ENCODE peak calls at places on chromosomes 7 and 10, in nine cellular contexts. One of them, this sample, is unnamed.

GRCh38 chr10:116708386-116708785 is 34.0 kb downstream of the HSPA12A start:
- DNase-seq in lower leg skin: no peak
- DNase-seq in adrenal gland: no peak
- DNase-seq in stomach: no peak
- DNase-seq in suprapubic skin: no peak
- DNase-seq in A549: no peak
- DNase-seq in transverse colon: no peak
- DNase-seq in tibial nerve: no peak
- DNase-seq in heart left ventricle: no peak
- DNase-seq in this sample: no peak

GRCh38 chr7:98831641-98832221 is 38.1 kb downstream of the TMEM130 start:
- DNase-seq in stomach: no peak
- DNase-seq in suprapubic skin: no peak
- DNase-seq in lower leg skin: no peak
- DNase-seq in adrenal gland: no peak
- DNase-seq in heart left ventricle: no peak
- DNase-seq in tibial nerve: no peak
- DNase-seq in transverse colon: peak
- DNase-seq in A549: no peak
- DNase-seq in this sample: peak

GRCh38 chr10:104641150-104642000 is at the start of gene SORCS3:
- DNase-seq in adrenal gland: no peak
- DNase-seq in heart left ventricle: no peak
- DNase-seq in A549: no peak
- DNase-seq in stomach: no peak
- DNase-seq in lower leg skin: no peak
- DNase-seq in transverse colon: no peak
- DNase-seq in tibial nerve: no peak
- DNase-seq in suprapubic skin: no peak
- DNase-seq in this sample: no peak

GRCh38 chr7:35253680-35254495 is at the start of gene TBX20:
- DNase-seq in stomach: peak
- DNase-seq in A549: peak
- DNase-seq in heart left ventricle: peak
- DNase-seq in adrenal gland: peak
- DNase-seq in lower leg skin: no peak
- DNase-seq in suprapubic skin: no peak
- DNase-seq in transverse colon: peak
- DNase-seq in tibial nerve: no peak
- DNase-seq in this sample: peak

GRCh38 chr7:155296006-155296787 is 1.5 kb upstream of the INSIG1 start:
- DNase-seq in transverse colon: no peak
- DNase-seq in stomach: no peak
- DNase-seq in heart left ventricle: no peak
- DNase-seq in suprapubic skin: no peak
- DNase-seq in tibial nerve: no peak
- DNase-seq in adrenal gland: no peak
- DNase-seq in lower leg skin: no peak
- DNase-seq in A549: no peak
- DNase-seq in this sample: peak

GRCh38 chr10:128511284-128511683 is 385.1 kb upstream of the MKI67 start:
- DNase-seq in lower leg skin: no peak
- DNase-seq in tibial nerve: no peak
- DNase-seq in heart left ventricle: no peak
- DNase-seq in adrenal gland: no peak
- DNase-seq in transverse colon: no peak
- DNase-seq in suprapubic skin: no peak
- DNase-seq in stomach: no peak
- DNase-seq in A549: no peak
- DNase-seq in this sample: no peak

GRCh38 chr7:159031135-159031701 is 113.4 kb downstream of the VIPR2 start:
- DNase-seq in A549: no peak
- DNase-seq in transverse colon: peak
- DNase-seq in stomach: peak
- DNase-seq in tibial nerve: peak
- DNase-seq in suprapubic skin: peak
- DNase-seq in adrenal gland: peak
- DNase-seq in lower leg skin: peak
- DNase-seq in heart left ventricle: peak
- DNase-seq in this sample: peak

GRCh38 chr7:100162874-100163533 is 4.5 kb upstream of the TRAPPC14 start:
- DNase-seq in suprapubic skin: no peak
- DNase-seq in heart left ventricle: no peak
- DNase-seq in tibial nerve: no peak
- DNase-seq in adrenal gland: no peak
- DNase-seq in A549: no peak
- DNase-seq in lower leg skin: no peak
- DNase-seq in transverse colon: peak
- DNase-seq in stomach: no peak
- DNase-seq in this sample: no peak

GRCh38 chr7:40354736-40355135 is 219.9 kb downstream of the SUGCT start:
- DNase-seq in stomach: no peak
- DNase-seq in tibial nerve: no peak
- DNase-seq in transverse colon: no peak
- DNase-seq in lower leg skin: no peak
- DNase-seq in A549: no peak
- DNase-seq in suprapubic skin: no peak
- DNase-seq in adrenal gland: no peak
- DNase-seq in heart left ventricle: no peak
- DNase-seq in this sample: no peak

GRCh38 chr7:50436133-50436802 is 13.9 kb downstream of the FIGNL1 start:
- DNase-seq in tibial nerve: no peak
- DNase-seq in adrenal gland: no peak
- DNase-seq in A549: no peak
- DNase-seq in lower leg skin: no peak
- DNase-seq in heart left ventricle: no peak
- DNase-seq in transverse colon: no peak
- DNase-seq in suprapubic skin: no peak
- DNase-seq in stomach: no peak
- DNase-seq in this sample: no peak

GRCh38 chr7:6175642-6176041 is 96.8 kb downstream of the CYTH3 start:
- DNase-seq in transverse colon: no peak
- DNase-seq in A549: no peak
- DNase-seq in suprapubic skin: no peak
- DNase-seq in adrenal gland: no peak
- DNase-seq in stomach: no peak
- DNase-seq in heart left ventricle: no peak
- DNase-seq in tibial nerve: peak
- DNase-seq in lower leg skin: peak
- DNase-seq in this sample: peak

GRCh38 chr10:34134602-34135001 is 680.5 kb downstream of the PARD3 start:
- DNase-seq in transverse colon: no peak
- DNase-seq in stomach: no peak
- DNase-seq in adrenal gland: no peak
- DNase-seq in suprapubic skin: no peak
- DNase-seq in lower leg skin: no peak
- DNase-seq in tibial nerve: no peak
- DNase-seq in heart left ventricle: no peak
- DNase-seq in A549: no peak
- DNase-seq in this sample: no peak

GRCh38 chr7:128194533-128195282 is 46.4 kb upstream of the LEP start:
- DNase-seq in suprapubic skin: no peak
- DNase-seq in stomach: no peak
- DNase-seq in heart left ventricle: no peak
- DNase-seq in lower leg skin: no peak
- DNase-seq in tibial nerve: no peak
- DNase-seq in transverse colon: no peak
- DNase-seq in A549: no peak
- DNase-seq in adrenal gland: no peak
- DNase-seq in this sample: no peak

GRCh38 chr10:35577915-35578607 is 27.1 kb upstream of the GJD4 start:
- DNase-seq in heart left ventricle: no peak
- DNase-seq in suprapubic skin: no peak
- DNase-seq in lower leg skin: peak
- DNase-seq in adrenal gland: no peak
- DNase-seq in stomach: no peak
- DNase-seq in transverse colon: no peak
- DNase-seq in A549: no peak
- DNase-seq in tibial nerve: no peak
- DNase-seq in this sample: no peak

GRCh38 chr7:106290319-106290718 is 5.5 kb upstream of the NAMPT start:
- DNase-seq in A549: no peak
- DNase-seq in suprapubic skin: no peak
- DNase-seq in transverse colon: peak
- DNase-seq in adrenal gland: no peak
- DNase-seq in stomach: no peak
- DNase-seq in tibial nerve: no peak
- DNase-seq in lower leg skin: no peak
- DNase-seq in heart left ventricle: no peak
- DNase-seq in this sample: no peak

GRCh38 chr7:31105256-31105950 is 53.3 kb downstream of the ADCYAP1R1 start:
- DNase-seq in transverse colon: no peak
- DNase-seq in lower leg skin: peak
- DNase-seq in A549: no peak
- DNase-seq in heart left ventricle: no peak
- DNase-seq in adrenal gland: no peak
- DNase-seq in stomach: peak
- DNase-seq in tibial nerve: no peak
- DNase-seq in suprapubic skin: peak
- DNase-seq in this sample: no peak

DNA sequence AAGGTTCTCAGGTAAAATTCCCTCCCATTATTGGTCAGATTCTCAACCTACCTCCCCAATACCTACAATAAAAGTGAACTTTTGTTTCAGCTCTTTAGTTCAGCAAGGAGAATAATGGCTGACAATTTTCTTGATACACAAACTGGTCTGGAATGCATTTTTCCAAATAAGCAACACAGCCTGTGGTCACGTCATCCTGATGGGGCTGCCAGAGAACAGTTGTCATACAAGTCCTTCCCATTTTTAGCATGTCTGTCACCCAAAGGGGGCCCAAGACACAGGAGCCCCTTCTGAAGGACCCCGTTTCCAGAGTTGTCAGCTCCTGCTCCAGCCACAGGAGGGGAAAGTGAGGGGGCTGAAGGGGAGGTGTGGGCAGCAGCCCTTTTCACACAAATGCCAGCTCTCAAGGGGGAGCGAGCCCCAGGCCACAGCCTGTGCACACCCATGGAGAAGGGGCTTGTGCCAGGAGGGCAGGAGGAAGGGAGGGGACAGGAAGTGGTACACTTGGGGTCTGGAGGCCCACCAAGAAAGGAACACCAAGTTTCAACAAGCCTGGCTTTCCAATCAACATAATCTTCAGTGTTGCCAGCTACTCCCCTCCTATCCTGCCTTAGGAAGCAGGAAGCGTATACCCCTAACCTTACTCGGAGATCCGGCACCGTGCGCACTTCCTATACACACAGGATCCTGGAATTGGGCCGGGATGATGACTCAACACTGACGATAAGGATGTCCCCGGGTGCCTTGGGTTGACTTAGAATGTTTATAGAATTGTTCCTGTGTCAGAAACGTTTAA is 43.4 kb upstream of the PDLIM1 start:
- DNase-seq in suprapubic skin: no peak
- DNase-seq in adrenal gland: no peak
- DNase-seq in heart left ventricle: peak
- DNase-seq in lower leg skin: peak
- DNase-seq in transverse colon: peak
- DNase-seq in A549: peak
- DNase-seq in stomach: peak
- DNase-seq in tibial nerve: peak
- DNase-seq in this sample: no peak
- TF ChIP-seq POLR2A in suprapubic skin: no peak
- TF ChIP-seq POLR2A in adrenal gland: no peak
- TF ChIP-seq POLR2A in heart left ventricle: no peak
- TF ChIP-seq POLR2A in lower leg skin: no peak
- TF ChIP-seq POLR2A in transverse colon: no peak
- TF ChIP-seq POLR2A in A549: no peak
- TF ChIP-seq POLR2A in stomach: no peak
- TF ChIP-seq POLR2A in tibial nerve: no peak
- TF ChIP-seq POLR2A in this sample: no peak

GRCh38 chr7:27129729-27130539 is 623 bp downstream of the HOXA4 start:
- DNase-seq in lower leg skin: peak
- DNase-seq in tibial nerve: no peak
- DNase-seq in A549: no peak
- DNase-seq in adrenal gland: peak
- DNase-seq in heart left ventricle: peak
- DNase-seq in transverse colon: peak
- DNase-seq in stomach: no peak
- DNase-seq in suprapubic skin: no peak
- DNase-seq in this sample: no peak
- TF ChIP-seq POLR2A in lower leg skin: no peak
- TF ChIP-seq POLR2A in tibial nerve: no peak
- TF ChIP-seq POLR2A in A549: no peak
- TF ChIP-seq POLR2A in adrenal gland: peak
- TF ChIP-seq POLR2A in heart left ventricle: no peak
- TF ChIP-seq POLR2A in transverse colon: peak
- TF ChIP-seq POLR2A in stomach: no peak
- TF ChIP-seq POLR2A in suprapubic skin: no peak
- TF ChIP-seq POLR2A in this sample: no peak

GRCh38 chr7:116210345-116211005 is at the start of gene TES:
- DNase-seq in heart left ventricle: peak
- DNase-seq in tibial nerve: no peak
- DNase-seq in lower leg skin: peak
- DNase-seq in A549: peak
- DNase-seq in suprapubic skin: peak
- DNase-seq in adrenal gland: peak
- DNase-seq in transverse colon: peak
- DNase-seq in stomach: peak
- DNase-seq in this sample: peak
- TF ChIP-seq POLR2A in heart left ventricle: no peak
- TF ChIP-seq POLR2A in tibial nerve: peak
- TF ChIP-seq POLR2A in lower leg skin: no peak
- TF ChIP-seq POLR2A in A549: peak
- TF ChIP-seq POLR2A in suprapubic skin: no peak
- TF ChIP-seq POLR2A in adrenal gland: peak
- TF ChIP-seq POLR2A in transverse colon: peak
- TF ChIP-seq POLR2A in stomach: no peak
- TF ChIP-seq POLR2A in this sample: peak

GRCh38 chr10:64814201-64814600 is 1293.0 kb downstream of the REEP3 start:
- DNase-seq in adrenal gland: no peak
- DNase-seq in tibial nerve: no peak
- DNase-seq in lower leg skin: no peak
- DNase-seq in A549: no peak
- DNase-seq in suprapubic skin: no peak
- DNase-seq in heart left ventricle: no peak
- DNase-seq in stomach: no peak
- DNase-seq in transverse colon: no peak
- DNase-seq in this sample: no peak
- TF ChIP-seq POLR2A in adrenal gland: no peak
- TF ChIP-seq POLR2A in tibial nerve: no peak
- TF ChIP-seq POLR2A in lower leg skin: no peak
- TF ChIP-seq POLR2A in A549: no peak
- TF ChIP-seq POLR2A in suprapubic skin: no peak
- TF ChIP-seq POLR2A in heart left ventricle: no peak
- TF ChIP-seq POLR2A in stomach: no peak
- TF ChIP-seq POLR2A in transverse colon: no peak
- TF ChIP-seq POLR2A in this sample: no peak